ENCODE peak calls at places on chromosome 3, in seven cellular contexts. J, Y, T, B, F, I and C are unnamed samples.

GRCh38 chr3:21642433-21642832 is 108.6 kb downstream of the ZNF385D start:
- DNase-seq in T (no peak), Y (no peak), J (no peak), B (no peak), I (no peak), F (no peak), C (peak)

GRCh38 chr3:188179006-188179966 is 25.3 kb downstream of the LPP start:
- DNase-seq in J (no peak), I (no peak), B (no peak), F (no peak), Y (peak), T (no peak), C (peak)

GRCh38 chr3:151895478-151895877 is 22.0 kb downstream of the SUCNR1 start:
- DNase-seq in J (no peak), I (no peak), T (no peak), B (no peak), Y (no peak), F (no peak), C (no peak)

GRCh38 chr3:176097036-176097435 is 1100.2 kb downstream of the TBL1XR1 start:
- DNase-seq in I (no peak), J (no peak), F (no peak), T (no peak), B (no peak), Y (no peak), C (no peak)

GRCh38 chr3:87225659-87226058 is 1.4 kb upstream of the CHMP2B start:
- DNase-seq in J (no peak), I (no peak), B (no peak), Y (peak), T (no peak), F (no peak), C (no peak)

GRCh38 chr3:128277378-128278049 is 124.2 kb downstream of the EEFSEC start:
- DNase-seq in B (no peak), T (no peak), Y (no peak), F (no peak), I (no peak), J (no peak), C (no peak)

GRCh38 chr3:12750223-12750622 is 8.8 kb downstream of the TMEM40 start:
- DNase-seq in F (no peak), T (no peak), B (no peak), J (peak), I (no peak), Y (peak), C (peak)

GRCh38 chr3:147030274-147030673 is 376.1 kb downstream of the ZIC4 start:
- DNase-seq in T (no peak), I (no peak), J (no peak), Y (no peak), F (no peak), B (no peak), C (no peak)

GRCh38 chr3:170483485-170484262 is 65.0 kb downstream of the CLDN11 start:
- DNase-seq in J (no peak), B (no peak), I (no peak), F (no peak), Y (no peak), T (peak), C (no peak)

GRCh38 chr3:64216706-64217105 is 8.6 kb downstream of the PRICKLE2 start:
- DNase-seq in B (no peak), Y (peak), F (no peak), I (no peak), T (no peak), J (no peak), C (peak)

GRCh38 chr3:148727242-148727641 is 29.5 kb downstream of the AGTR1 start:
- DNase-seq in T (peak), F (peak), B (no peak), Y (no peak), I (no peak), J (no peak), C (no peak)

GRCh38 chr3:142886938-142887337 is 1.9 kb downstream of the PCOLCE2 start:
- DNase-seq in Y (no peak), J (peak), F (no peak), I (no peak), B (no peak), T (no peak), C (peak)

GRCh38 chr3:72633101-72633500 is 215.1 kb downstream of the SHQ1 start:
- DNase-seq in B (no peak), J (no peak), Y (no peak), T (no peak), F (no peak), I (no peak), C (no peak)

GRCh38 chr3:5181479-5182141 is 5.9 kb upstream of the EDEM1 start:
- DNase-seq in F (peak), J (no peak), T (no peak), B (no peak), Y (no peak), I (no peak), C (no peak)

GRCh38 chr3:13509816-13510192 is 29.7 kb downstream of the HDAC11 start:
- DNase-seq in I (no peak), Y (no peak), B (no peak), J (no peak), T (no peak), F (no peak), C (no peak)

GRCh38 chr3:126053513-126053912 is 30.4 kb downstream of the SLC41A3 start:
- DNase-seq in T (no peak), Y (no peak), B (no peak), I (no peak), J (no peak), F (peak), C (peak)

GRCh38 chr3:169901453-169901852 is 9.9 kb upstream of the SAMD7 start:
- DNase-seq in F (no peak), Y (no peak), J (no peak), T (no peak), B (no peak), I (no peak), C (no peak)

GRCh38 chr3:8757551-8758518 is 11.6 kb downstream of the OXTR start:
- DNase-seq in F (no peak), J (peak), Y (no peak), T (peak), I (no peak), B (no peak), C (peak)